ENCODE peak calls at places on chromosomes 1 and 21, in eight cellular contexts. One of them, this sample, is unnamed.
A peak's percentile ranks its signal among the peaks of the same experiment; 100 is the strongest.

GRCh38 chr1:43373034-43373940 is 5.5 kb upstream of the ELOVL1 start:
- DNase-seq in NCI-H1417 treated with DMSO at 0.1 percent for 48 hours: no peak
- DNase-seq in EL: peak; percentile 84
- DNase-seq in adrenal gland: no peak
- DNase-seq in activated CD4-positive, alpha-beta T cell treated with anti-CD3 and anti-CD28 coated beads, Interleukin-2, amount 10 ng/mL, durations not matched to agents 7 days and 5 days: no peak
- DNase-seq in spleen: no peak
- DNase-seq in T47D: no peak
- DNase-seq in activated naive CD4-positive, alpha-beta T cell treated with anti-CD3 and anti-CD28 coated beads, Interleukin-2, amount 50 U/mL, for 72 hours: no peak
- DNase-seq in this sample: no peak

GRCh38 chr1:247085310-247085709 is 6.7 kb upstream of the ZNF670 start:
- DNase-seq in activated CD4-positive, alpha-beta T cell treated with anti-CD3 and anti-CD28 coated beads, Interleukin-2, amount 10 ng/mL, durations not matched to agents 7 days and 5 days: no peak
- DNase-seq in activated naive CD4-positive, alpha-beta T cell treated with anti-CD3 and anti-CD28 coated beads, Interleukin-2, amount 50 U/mL, for 72 hours: no peak
- DNase-seq in EL: no peak
- DNase-seq in NCI-H1417 treated with DMSO at 0.1 percent for 48 hours: no peak
- DNase-seq in T47D: no peak
- DNase-seq in adrenal gland: no peak
- DNase-seq in spleen: no peak
- DNase-seq in this sample: no peak

GRCh38 chr1:201539561-201540404 is 856 bp downstream of the NAV1 start:
- DNase-seq in NCI-H1417 treated with DMSO at 0.1 percent for 48 hours: no peak
- DNase-seq in activated naive CD4-positive, alpha-beta T cell treated with anti-CD3 and anti-CD28 coated beads, Interleukin-2, amount 50 U/mL, for 72 hours: no peak
- DNase-seq in adrenal gland: peak; percentile 47
- DNase-seq in EL: peak; percentile 85
- DNase-seq in spleen: no peak
- DNase-seq in activated CD4-positive, alpha-beta T cell treated with anti-CD3 and anti-CD28 coated beads, Interleukin-2, amount 10 ng/mL, durations not matched to agents 7 days and 5 days: no peak
- DNase-seq in T47D: no peak
- DNase-seq in this sample: no peak

GRCh38 chr1:154796303-154796892 is 73.7 kb downstream of the KCNN3 start:
- DNase-seq in activated CD4-positive, alpha-beta T cell treated with anti-CD3 and anti-CD28 coated beads, Interleukin-2, amount 10 ng/mL, durations not matched to agents 7 days and 5 days: no peak
- DNase-seq in spleen: no peak
- DNase-seq in EL: no peak
- DNase-seq in T47D: no peak
- DNase-seq in NCI-H1417 treated with DMSO at 0.1 percent for 48 hours: no peak
- DNase-seq in activated naive CD4-positive, alpha-beta T cell treated with anti-CD3 and anti-CD28 coated beads, Interleukin-2, amount 50 U/mL, for 72 hours: no peak
- DNase-seq in adrenal gland: no peak
- DNase-seq in this sample: no peak

GRCh38 chr1:247540536-247540935 is 4.3 kb upstream of the OR2C3 start:
- DNase-seq in spleen: no peak
- DNase-seq in activated naive CD4-positive, alpha-beta T cell treated with anti-CD3 and anti-CD28 coated beads, Interleukin-2, amount 50 U/mL, for 72 hours: no peak
- DNase-seq in adrenal gland: no peak
- DNase-seq in T47D: no peak
- DNase-seq in EL: no peak
- DNase-seq in activated CD4-positive, alpha-beta T cell treated with anti-CD3 and anti-CD28 coated beads, Interleukin-2, amount 10 ng/mL, durations not matched to agents 7 days and 5 days: no peak
- DNase-seq in NCI-H1417 treated with DMSO at 0.1 percent for 48 hours: no peak
- DNase-seq in this sample: no peak

GRCh38 chr1:230752407-230752806 is 5.2 kb downstream of the CAPN9 start:
- DNase-seq in spleen: peak; percentile 67
- DNase-seq in activated naive CD4-positive, alpha-beta T cell treated with anti-CD3 and anti-CD28 coated beads, Interleukin-2, amount 50 U/mL, for 72 hours: no peak
- DNase-seq in NCI-H1417 treated with DMSO at 0.1 percent for 48 hours: peak; percentile 77
- DNase-seq in activated CD4-positive, alpha-beta T cell treated with anti-CD3 and anti-CD28 coated beads, Interleukin-2, amount 10 ng/mL, durations not matched to agents 7 days and 5 days: no peak
- DNase-seq in T47D: peak; percentile 97
- DNase-seq in EL: no peak
- DNase-seq in adrenal gland: no peak
- DNase-seq in this sample: no peak

GRCh38 chr1:161978011-161978790 is 45.5 kb downstream of the OLFML2B start:
- DNase-seq in T47D: no peak
- DNase-seq in spleen: no peak
- DNase-seq in NCI-H1417 treated with DMSO at 0.1 percent for 48 hours: no peak
- DNase-seq in EL: no peak
- DNase-seq in activated naive CD4-positive, alpha-beta T cell treated with anti-CD3 and anti-CD28 coated beads, Interleukin-2, amount 50 U/mL, for 72 hours: no peak
- DNase-seq in activated CD4-positive, alpha-beta T cell treated with anti-CD3 and anti-CD28 coated beads, Interleukin-2, amount 10 ng/mL, durations not matched to agents 7 days and 5 days: no peak
- DNase-seq in adrenal gland: no peak
- DNase-seq in this sample: no peak

GRCh38 chr1:92804721-92805169 is 19.8 kb upstream of the EVI5 start:
- DNase-seq in spleen: no peak
- DNase-seq in activated CD4-positive, alpha-beta T cell treated with anti-CD3 and anti-CD28 coated beads, Interleukin-2, amount 10 ng/mL, durations not matched to agents 7 days and 5 days: no peak
- DNase-seq in activated naive CD4-positive, alpha-beta T cell treated with anti-CD3 and anti-CD28 coated beads, Interleukin-2, amount 50 U/mL, for 72 hours: no peak
- DNase-seq in adrenal gland: peak; percentile 92
- DNase-seq in T47D: peak; percentile 79
- DNase-seq in NCI-H1417 treated with DMSO at 0.1 percent for 48 hours: no peak
- DNase-seq in EL: peak; percentile 98
- DNase-seq in this sample: no peak

GRCh38 chr1:83024251-83024767 is 974.6 kb downstream of the TTLL7 start:
- DNase-seq in NCI-H1417 treated with DMSO at 0.1 percent for 48 hours: no peak
- DNase-seq in activated naive CD4-positive, alpha-beta T cell treated with anti-CD3 and anti-CD28 coated beads, Interleukin-2, amount 50 U/mL, for 72 hours: no peak
- DNase-seq in EL: no peak
- DNase-seq in activated CD4-positive, alpha-beta T cell treated with anti-CD3 and anti-CD28 coated beads, Interleukin-2, amount 10 ng/mL, durations not matched to agents 7 days and 5 days: no peak
- DNase-seq in spleen: no peak
- DNase-seq in T47D: no peak
- DNase-seq in adrenal gland: no peak
- DNase-seq in this sample: no peak

GRCh38 chr1:40270152-40270834 is 12.3 kb downstream of the ZMPSTE24 start:
- DNase-seq in activated naive CD4-positive, alpha-beta T cell treated with anti-CD3 and anti-CD28 coated beads, Interleukin-2, amount 50 U/mL, for 72 hours: peak; percentile 25
- DNase-seq in T47D: no peak
- DNase-seq in spleen: no peak
- DNase-seq in NCI-H1417 treated with DMSO at 0.1 percent for 48 hours: no peak
- DNase-seq in activated CD4-positive, alpha-beta T cell treated with anti-CD3 and anti-CD28 coated beads, Interleukin-2, amount 10 ng/mL, durations not matched to agents 7 days and 5 days: no peak
- DNase-seq in EL: peak; percentile 40
- DNase-seq in adrenal gland: no peak
- DNase-seq in this sample: no peak

GRCh38 chr1:221517961-221518360 is 223.9 kb downstream of the DUSP10 start:
- DNase-seq in spleen: no peak
- DNase-seq in activated naive CD4-positive, alpha-beta T cell treated with anti-CD3 and anti-CD28 coated beads, Interleukin-2, amount 50 U/mL, for 72 hours: no peak
- DNase-seq in activated CD4-positive, alpha-beta T cell treated with anti-CD3 and anti-CD28 coated beads, Interleukin-2, amount 10 ng/mL, durations not matched to agents 7 days and 5 days: no peak
- DNase-seq in adrenal gland: no peak
- DNase-seq in EL: no peak
- DNase-seq in T47D: no peak
- DNase-seq in NCI-H1417 treated with DMSO at 0.1 percent for 48 hours: no peak
- DNase-seq in this sample: no peak

GRCh38 chr21:31176725-31177124 is 138.4 kb upstream of the KRTAP19-8 start:
- DNase-seq in EL: no peak
- DNase-seq in NCI-H1417 treated with DMSO at 0.1 percent for 48 hours: no peak
- DNase-seq in T47D: no peak
- DNase-seq in activated CD4-positive, alpha-beta T cell treated with anti-CD3 and anti-CD28 coated beads, Interleukin-2, amount 10 ng/mL, durations not matched to agents 7 days and 5 days: no peak
- DNase-seq in adrenal gland: no peak
- DNase-seq in spleen: no peak
- DNase-seq in activated naive CD4-positive, alpha-beta T cell treated with anti-CD3 and anti-CD28 coated beads, Interleukin-2, amount 50 U/mL, for 72 hours: no peak
- DNase-seq in this sample: no peak

GRCh38 chr1:230048922-230049321 is 18.1 kb upstream of the GALNT2 start:
- DNase-seq in activated CD4-positive, alpha-beta T cell treated with anti-CD3 and anti-CD28 coated beads, Interleukin-2, amount 10 ng/mL, durations not matched to agents 7 days and 5 days: no peak
- DNase-seq in adrenal gland: no peak
- DNase-seq in NCI-H1417 treated with DMSO at 0.1 percent for 48 hours: no peak
- DNase-seq in activated naive CD4-positive, alpha-beta T cell treated with anti-CD3 and anti-CD28 coated beads, Interleukin-2, amount 50 U/mL, for 72 hours: no peak
- DNase-seq in spleen: no peak
- DNase-seq in EL: no peak
- DNase-seq in T47D: no peak
- DNase-seq in this sample: no peak

GRCh38 chr1:219681876-219682275 is 69.0 kb upstream of the ZC3H11B start:
- DNase-seq in NCI-H1417 treated with DMSO at 0.1 percent for 48 hours: no peak
- DNase-seq in adrenal gland: no peak
- DNase-seq in activated CD4-positive, alpha-beta T cell treated with anti-CD3 and anti-CD28 coated beads, Interleukin-2, amount 10 ng/mL, durations not matched to agents 7 days and 5 days: no peak
- DNase-seq in spleen: no peak
- DNase-seq in activated naive CD4-positive, alpha-beta T cell treated with anti-CD3 and anti-CD28 coated beads, Interleukin-2, amount 50 U/mL, for 72 hours: no peak
- DNase-seq in EL: no peak
- DNase-seq in T47D: no peak
- DNase-seq in this sample: no peak

GRCh38 chr1:35883681-35884155 is 709 bp downstream of the AGO1 start:
- DNase-seq in activated CD4-positive, alpha-beta T cell treated with anti-CD3 and anti-CD28 coated beads, Interleukin-2, amount 10 ng/mL, durations not matched to agents 7 days and 5 days: peak; percentile 37
- DNase-seq in spleen: peak; percentile 84
- DNase-seq in EL: peak; percentile 49
- DNase-seq in NCI-H1417 treated with DMSO at 0.1 percent for 48 hours: no peak
- DNase-seq in activated naive CD4-positive, alpha-beta T cell treated with anti-CD3 and anti-CD28 coated beads, Interleukin-2, amount 50 U/mL, for 72 hours: peak; percentile 42
- DNase-seq in T47D: peak; percentile 25
- DNase-seq in adrenal gland: peak; percentile 59
- DNase-seq in this sample: no peak

GRCh38 chr21:45319461-45320211 is 31.9 kb upstream of the POFUT2 start:
- DNase-seq in NCI-H1417 treated with DMSO at 0.1 percent for 48 hours: no peak
- DNase-seq in activated CD4-positive, alpha-beta T cell treated with anti-CD3 and anti-CD28 coated beads, Interleukin-2, amount 10 ng/mL, durations not matched to agents 7 days and 5 days: no peak
- DNase-seq in spleen: peak; percentile 70
- DNase-seq in T47D: no peak
- DNase-seq in EL: peak; percentile 95
- DNase-seq in adrenal gland: peak; percentile 34
- DNase-seq in activated naive CD4-positive, alpha-beta T cell treated with anti-CD3 and anti-CD28 coated beads, Interleukin-2, amount 50 U/mL, for 72 hours: no peak
- DNase-seq in this sample: peak; percentile 89

This sample was measured in chondrocyte.